ENCODE peak calls at places on chromosome 15, in nine cellular contexts. L is psoas muscle; P is suprapubic skin; N is testis; V is colonic mucosa; Y is ovary; F is left lung; K is K562; X is CD8-positive, alpha-beta T cell. H is an unnamed sample.

GRCh38 chr15:31364301-31365031 is 37.8 kb downstream of the KLF13 start:
- DNase-seq in L (no peak), P (peak; percentile 71), N (peak; percentile 56), X (no peak), F (no peak), V (no peak), K (peak; percentile 57), Y (no peak), H (no peak)

GRCh38 chr15:58295637-58296036 is 136.2 kb upstream of the LIPC start:
- DNase-seq in K (no peak), V (no peak), P (no peak), N (no peak), F (no peak), L (no peak), X (no peak), Y (no peak), H (no peak)

GRCh38 chr15:77507911-77508310 is 87.2 kb downstream of the HMG20A start:
- DNase-seq in Y (peak; percentile 66), P (no peak), K (no peak), F (no peak), N (peak; percentile 93), L (no peak), V (no peak), X (no peak), H (no peak)

GRCh38 chr15:90154861-90155626 is 46.1 kb upstream of the SEMA4B start:
- DNase-seq in K (no peak), X (no peak), N (no peak), F (no peak), Y (no peak), V (peak; percentile 64), P (no peak), L (no peak), H (no peak)

GRCh38 chr15:95451891-95452290 is 878.6 kb upstream of the NR2F2 start:
- DNase-seq in V (no peak), K (no peak), X (no peak), P (no peak), F (no peak), N (no peak), Y (no peak), L (no peak), H (no peak)

GRCh38 chr15:67833504-67834248 is 6.2 kb downstream of the RNU6-1 start:
- DNase-seq in L (peak; percentile 35), V (peak; percentile 55), F (peak; percentile 81), K (peak; percentile 84), P (peak; percentile 63), N (peak; percentile 50), Y (no peak), X (no peak), H (peak; percentile 72)

GRCh38 chr15:77572186-77572585 is 60.5 kb downstream of the LINGO1 start:
- DNase-seq in L (no peak), P (no peak), K (no peak), Y (no peak), F (peak; percentile 43), X (no peak), N (no peak), V (no peak), H (no peak)

GRCh38 chr15:74337146-74337545 is 30.3 kb downstream of the CYP11A1 start:
- DNase-seq in X (no peak), L (no peak), N (no peak), Y (peak; percentile 31), F (no peak), K (no peak), P (no peak), V (no peak), H (no peak)

GRCh38 chr15:69590932-69591524 is 138.4 kb downstream of the RPLP1 start:
- DNase-seq in X (no peak), F (no peak), Y (no peak), P (no peak), V (no peak), L (no peak), K (no peak), N (no peak), H (no peak)

GRCh38 chr15:75921732-75922703 is 18.3 kb downstream of the FBXO22 start:
- DNase-seq in N (peak; percentile 41), V (peak; percentile 70), F (no peak), X (no peak), K (peak; percentile 38), P (no peak), Y (no peak), L (peak; percentile 17), H (peak; percentile 63)

GRCh38 chr15:67906382-67906781 is 66.5 kb upstream of the RNU6-1 start:
- DNase-seq in L (no peak), X (no peak), Y (no peak), F (no peak), P (no peak), K (no peak), V (no peak), N (no peak), H (peak; percentile 30)

GRCh38 chr15:60363903-60364302 is 33.9 kb downstream of the ANXA2 start:
- DNase-seq in X (no peak), K (no peak), V (no peak), F (no peak), P (no peak), Y (no peak), N (no peak), L (no peak), H (no peak)

GRCh38 chr15:70380484-70380883 is 282.8 kb upstream of the TLE3 start:
- DNase-seq in P (no peak), X (no peak), K (no peak), N (no peak), V (no peak), L (no peak), F (no peak), Y (no peak), H (no peak)

GRCh38 chr15:51333571-51333970 is 4.8 kb downstream of the CYP19A1 start:
- DNase-seq in L (no peak), N (no peak), X (no peak), P (no peak), Y (no peak), V (no peak), K (no peak), F (no peak), H (peak; percentile 57)

GRCh38 chr15:89781891-89782618 is 5.9 kb downstream of the MESP2 start:
- DNase-seq in X (no peak), N (peak; percentile 25), V (no peak), K (no peak), P (no peak), L (no peak), Y (no peak), F (no peak), H (no peak)

GRCh38 chr15:23472033-23472432 is 25.0 kb upstream of the GOLGA6L2 start:
- DNase-seq in P (no peak), K (no peak), L (no peak), X (no peak), N (no peak), Y (no peak), F (no peak), V (no peak), H (no peak)

GRCh38 chr15:23472678-23473077 is 25.6 kb upstream of the GOLGA6L2 start:
- DNase-seq in Y (no peak), F (no peak), X (no peak), L (no peak), N (no peak), K (no peak), V (no peak), P (no peak), H (no peak)

GRCh38 chr15:23467110-23467600 is 20.1 kb upstream of the GOLGA6L2 start:
- DNase-seq in X (no peak), Y (no peak), V (no peak), F (no peak), P (no peak), N (no peak), L (no peak), K (peak; percentile 29), H (no peak)
- TF ChIP-seq CTCF in X (no peak), Y (no peak), V (peak; percentile 33), F (peak; percentile 18), P (no peak), N (peak; percentile 45), L (peak; percentile 28), K (no peak), H (peak; percentile 2)

DNA sequence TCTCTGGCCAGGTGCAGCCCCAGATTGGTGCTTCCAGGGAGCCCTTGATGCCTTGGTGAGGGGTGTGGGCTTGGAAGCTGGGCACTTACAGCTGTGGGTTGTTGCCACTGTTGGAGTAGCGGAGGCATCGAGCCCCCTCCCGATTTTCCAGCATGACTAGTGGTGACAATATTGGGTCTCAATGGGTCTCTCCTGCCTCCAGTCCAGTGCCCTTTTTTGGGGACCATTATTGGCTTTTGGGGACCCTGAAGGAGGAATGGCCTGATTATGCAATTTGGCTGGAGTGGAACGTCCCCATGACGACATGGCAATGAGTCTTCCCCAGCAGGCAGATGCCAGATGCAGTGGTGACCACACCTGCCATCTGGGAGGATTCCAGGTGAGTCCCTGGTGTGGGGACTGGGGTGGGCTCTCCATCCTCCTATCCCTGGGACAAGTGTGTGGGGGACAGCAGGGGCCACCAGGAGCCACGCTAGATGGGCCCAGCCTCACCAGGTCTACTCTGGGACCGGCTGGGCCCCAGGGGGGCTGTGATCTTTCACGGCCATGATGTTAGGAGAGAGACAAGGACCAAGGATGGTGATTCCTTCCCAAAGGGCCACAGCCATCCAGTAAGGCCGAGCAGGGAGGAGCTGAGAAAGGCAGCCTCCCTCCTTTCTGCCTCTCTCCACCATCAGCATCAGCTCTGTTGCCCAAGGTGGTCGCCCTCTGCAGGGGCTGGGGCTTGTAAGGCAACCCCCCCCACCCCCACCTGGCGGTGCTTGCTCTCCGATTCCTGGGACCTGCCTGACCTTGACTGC is 196.8 kb downstream of the GOLGA6L6 start:
- DNase-seq in K (peak; percentile 13), F (peak; percentile 85), V (no peak), P (peak; percentile 60), Y (peak; percentile 32), X (no peak), L (no peak), N (no peak), H (no peak)
- H3K9me3 ChIP-seq in K (no peaks in the 10 kb centered on the region), F (peaks cover 39% of the 10 kb centered on the region), V (no peaks in the 10 kb centered on the region), P (peaks cover 32% of the 10 kb centered on the region), Y (peaks cover 14% of the 10 kb centered on the region), X (no peaks in the 10 kb centered on the region), L (no peaks in the 10 kb centered on the region), N (no peaks in the 10 kb centered on the region), H (peaks cover 34% of the 10 kb centered on the region)

GRCh38 chr15:45364271-45364670 is 14.1 kb downstream of the GATM start:
- DNase-seq in K (no peak), X (no peak), N (no peak), V (no peak), P (no peak), L (no peak), Y (no peak), F (no peak), H (no peak)

GRCh38 chr15:45362419-45362818 is 15.9 kb downstream of the GATM start:
- DNase-seq in K (no peak), P (no peak), N (no peak), Y (no peak), L (no peak), X (no peak), V (no peak), F (no peak), H (no peak)

GRCh38 chr15:45361883-45362282 is 16.5 kb downstream of the GATM start:
- DNase-seq in X (no peak), F (no peak), Y (no peak), N (no peak), V (no peak), K (no peak), P (no peak), L (no peak), H (no peak)

GRCh38 chr15:45363334-45363733 is 15.0 kb downstream of the GATM start:
- DNase-seq in K (no peak), Y (no peak), V (no peak), X (no peak), L (no peak), N (no peak), F (no peak), P (no peak), H (no peak)
- TF ChIP-seq CTCF in K (no peak), Y (no peak), V (no peak), X (no peak), L (no peak), N (no peak), F (no peak), P (no peak), H (no peak)

GRCh38 chr15:25244731-25245585 is 193.9 kb downstream of the UBE3A start:
- DNase-seq in F (peak; percentile 53), Y (peak; percentile 13), L (peak; percentile 8), P (peak; percentile 38), X (no peak), K (no peak), V (peak; percentile 12), N (peak; percentile 9), H (peak; percentile 2)
- H3K9me3 ChIP-seq in F (peaks cover 96% of the 10 kb centered on the region), Y (peaks cover 2% of the 10 kb centered on the region), L (no peaks in the 10 kb centered on the region), P (peaks cover 39% of the 10 kb centered on the region), X (no peaks in the 10 kb centered on the region), K (no peaks in the 10 kb centered on the region), V (no peaks in the 10 kb centered on the region), N (no peaks in the 10 kb centered on the region), H (peaks cover 5% of the 10 kb centered on the region)

H was measured in WERI-Rb-1.